ENCODE peak calls at places on chromosome 1, in five cellular contexts. L is RWPE1, B is IMR-90, O is left lung, I is Karpas-422. U is an unnamed sample.

GRCh38 chr1:15531682-15532081 is 5.0 kb downstream of the DNAJC16 start:
- DNase-seq in O (no peak), B (no peak), I (no peak), L (no peak), U (no peak)

GRCh38 chr1:194295690-194296089 is 1109.3 kb upstream of the B3GALT2 start:
- DNase-seq in B (peak; percentile 44), L (no peak), I (peak; percentile 85), O (no peak), U (no peak)

GRCh38 chr1:26538480-26539412 is 9.2 kb downstream of the RPS6KA1 start:
- DNase-seq in B (peak; percentile 26), L (peak; percentile 38), O (no peak), I (peak; percentile 89), U (peak; percentile 51)

GRCh38 chr1:32073387-32074229 is 869 bp downstream of the TMEM39B start:
- DNase-seq in I (no peak), O (no peak), B (no peak), L (no peak), U (no peak)

GRCh38 chr1:45205000-45205909 is 1.1 kb downstream of the ZSWIM5 start:
- DNase-seq in B (peak; percentile 34), L (peak; percentile 18), I (no peak), O (peak; percentile 42), U (peak; percentile 78)

GRCh38 chr1:117582341-117582902 is 23.4 kb upstream of the TENT5C start:
- DNase-seq in B (no peak), I (no peak), O (no peak), L (no peak), U (no peak)

GRCh38 chr1:57336793-57337192 is 87.1 kb downstream of the DAB1 start:
- DNase-seq in O (no peak), L (no peak), I (no peak), B (no peak), U (no peak)

GRCh38 chr1:93865253-93865652 is 13.8 kb downstream of the DNTTIP2 start:
- DNase-seq in B (peak; percentile 54), O (no peak), L (no peak), I (no peak), U (no peak)

GRCh38 chr1:207405814-207406213 is 48.3 kb upstream of the CR2 start:
- DNase-seq in O (no peak), L (no peak), B (no peak), I (no peak), U (no peak)

GRCh38 chr1:87151500-87152421 is 176.9 kb upstream of the LMO4 start:
- DNase-seq in B (peak; percentile 58), I (peak; percentile 83), O (peak; percentile 80), L (no peak), U (peak; percentile 53)

GRCh38 chr1:206563367-206563953 is 48.8 kb downstream of the EIF2D start:
- DNase-seq in B (no peak), O (no peak), I (no peak), L (no peak), U (no peak)

GRCh38 chr1:200916152-200916551 is 21.5 kb downstream of the INAVA start:
- DNase-seq in I (no peak), O (no peak), B (no peak), L (no peak), U (peak; percentile 70)

U was measured in pancreas.